ENCODE peak calls at places on chromosomes 12 and 14, in five cellular contexts. M is SK-N-SH, L is HCT116, Y is H9, S is PC-9. W is an unnamed sample.

GRCh38 chr14:21097616-21098133 is 780 bp downstream of the ZNF219 start:
- DNase-seq in M (no peak), L (no peak), Y (peak; percentile 61), S (no peak), W (peak; percentile 85)

GRCh38 chr14:23177181-23177580 is 6.3 kb downstream of the SLC7A8 start:
- DNase-seq in M (no peak), L (no peak), Y (no peak), S (peak; percentile 48), W (no peak)

GRCh38 chr14:99726538-99727095 is 42.5 kb downstream of the CYP46A1 start:
- DNase-seq in M (no peak), L (no peak), Y (peak; percentile 27), S (no peak), W (no peak)

GRCh38 chr12:2958432-2959193 is 584 bp upstream of the TEAD4 start:
- DNase-seq in M (peak; percentile 89), L (peak; percentile 33), Y (peak; percentile 74), S (peak; percentile 75), W (peak; percentile 46)

GRCh38 chr14:101235872-101236221 is 325.4 kb upstream of the DIO3 start:
- DNase-seq in M (no peak), L (no peak), Y (peak; percentile 26), S (no peak), W (no peak)

GRCh38 chr14:102777711-102778615 is 714 bp downstream of the TRAF3 start:
- DNase-seq in M (peak; percentile 72), L (no peak), Y (peak; percentile 27), S (no peak), W (peak; percentile 44)

GRCh38 chr14:70709726-70710382 is 68.1 kb downstream of the TTC9 start:
- DNase-seq in M (no peak), L (no peak), Y (peak; percentile 41), S (no peak), W (no peak)

GRCh38 chr12:100375023-100375737 is 18.3 kb downstream of the SLC17A8 start:
- DNase-seq in M (no peak), L (no peak), Y (no peak), S (no peak), W (peak; percentile 33)

GRCh38 chr14:93928184-93929047 is 1.3 kb downstream of the FAM181A start:
- DNase-seq in M (no peak), L (no peak), Y (no peak), S (no peak), W (no peak)

GRCh38 chr14:35435177-35435576 is 30.6 kb upstream of the NFKBIA start:
- DNase-seq in M (no peak), L (no peak), Y (no peak), S (no peak), W (no peak)

GRCh38 chr12:54141534-54142475 is 47.0 kb downstream of the SMUG1 start:
- DNase-seq in M (no peak), L (no peak), Y (no peak), S (no peak), W (no peak)

GRCh38 chr14:64706552-64707193 is 2.4 kb downstream of the PLEKHG3 start:
- DNase-seq in M (peak; percentile 67), L (no peak), Y (peak; percentile 79), S (no peak), W (peak; percentile 86)

GRCh38 chr12:88390811-88391210 is 189.5 kb downstream of the KITLG start:
- DNase-seq in M (no peak), L (no peak), Y (no peak), S (no peak), W (no peak)

GRCh38 chr14:104774453-104775072 is 21.0 kb downstream of the AKT1 start:
- DNase-seq in M (no peak), L (no peak), Y (no peak), S (no peak), W (no peak)

GRCh38 chr12:76341436-76342030 is 6.7 kb downstream of the BBS10 start:
- DNase-seq in M (no peak), L (no peak), Y (no peak), S (no peak), W (no peak)

GRCh38 chr14:70808023-70808401 is 1.3 kb downstream of the MAP3K9 start:
- DNase-seq in M (peak; percentile 54), L (peak; percentile 59), Y (peak; percentile 78), S (peak; percentile 83), W (peak; percentile 79)

GRCh38 chr12:27104546-27104945 is 22.2 kb upstream of the C12orf71 start:
- DNase-seq in M (no peak), L (no peak), Y (no peak), S (no peak), W (no peak)

GRCh38 chr12:27112891-27113290 is 30.5 kb upstream of the C12orf71 start:
- DNase-seq in M (no peak), L (no peak), Y (no peak), S (no peak), W (no peak)

GRCh38 chr12:27105746-27106536 is 23.6 kb upstream of the C12orf71 start:
- DNase-seq in M (no peak), L (no peak), Y (no peak), S (no peak), W (no peak)

GRCh38 chr12:27107976-27108375 is 25.6 kb upstream of the C12orf71 start:
- DNase-seq in M (no peak), L (no peak), Y (no peak), S (no peak), W (no peak)

GRCh38 chr12:27109339-27110023 is 27.1 kb upstream of the C12orf71 start:
- DNase-seq in M (no peak), L (no peak), Y (no peak), S (no peak), W (no peak)
- H3K4me2 ChIP-seq in M (no peak overlapping the region), L (no peak overlapping the region), Y (no peak overlapping the region), S (no peak overlapping the region), W (no peak overlapping the region)

GRCh38 chr12:14994610-14995009 is 21.8 kb downstream of the PDE6H start:
- DNase-seq in M (no peak), L (no peak), Y (no peak), S (no peak), W (no peak)

GRCh38 chr12:14993537-14994266 is 20.9 kb downstream of the PDE6H start:
- DNase-seq in M (no peak), L (no peak), Y (no peak), S (no peak), W (no peak)

GRCh38 chr12:14993117-14993516 is 20.3 kb downstream of the PDE6H start:
- DNase-seq in M (no peak), L (no peak), Y (no peak), S (no peak), W (no peak)

GRCh38 chr12:14997998-14998397 is 25.2 kb downstream of the PDE6H start:
- DNase-seq in M (no peak), L (no peak), Y (no peak), S (no peak), W (no peak)

GRCh38 chr12:14995583-14996425 is 23.0 kb downstream of the PDE6H start:
- DNase-seq in M (peak; percentile 15), L (peak; percentile 63), Y (no peak), S (peak; percentile 68), W (peak; percentile 63)
- H2AFZ ChIP-seq in M (no peak overlapping the region), L (peak overlapping the region; percentile 47), Y (no peak overlapping the region), S (no peak overlapping the region), W (peak overlapping the region; percentile 15)

DNA sequence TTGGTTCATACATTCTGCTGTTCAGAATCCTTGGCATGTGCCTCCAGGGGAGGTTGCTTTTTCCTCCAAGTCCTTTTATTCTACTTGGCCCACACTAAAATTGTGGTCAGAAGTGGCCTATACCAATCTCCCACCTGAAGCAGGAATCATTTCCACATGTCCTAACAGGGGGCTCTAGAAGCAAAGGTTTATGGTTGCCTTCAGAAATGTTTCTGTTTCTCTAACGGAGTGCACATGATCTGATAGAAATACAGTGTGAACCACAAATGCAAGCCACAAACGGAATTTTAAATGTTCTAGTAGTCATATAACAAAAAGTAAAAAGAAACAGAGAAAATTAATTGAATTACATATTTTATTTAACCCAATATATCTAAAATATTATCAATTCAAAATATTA is 3.9 kb downstream of the PTGER2 start:
- DNase-seq in M (no peak), L (no peak), Y (no peak), S (no peak), W (no peak)
- H3K4me2 ChIP-seq in M (no peak overlapping the region), L (no peak overlapping the region), Y (no peak overlapping the region), S (no peak overlapping the region), W (no peak overlapping the region)

GRCh38 chr12:92546826-92547348 is 155.9 kb upstream of the PLEKHG7 start:
- DNase-seq in M (no peak), L (no peak), Y (no peak), S (no peak), W (no peak)

GRCh38 chr12:92546259-92546825 is 156.4 kb upstream of the PLEKHG7 start:
- DNase-seq in M (no peak), L (no peak), Y (no peak), S (no peak), W (no peak)

GRCh38 chr12:92543359-92543758 is 159.4 kb upstream of the PLEKHG7 start:
- DNase-seq in M (no peak), L (no peak), Y (no peak), S (peak; percentile 92), W (no peak)

GRCh38 chr12:92543872-92544271 is 158.9 kb upstream of the PLEKHG7 start:
- DNase-seq in M (no peak), L (no peak), Y (no peak), S (no peak), W (no peak)

DNA sequence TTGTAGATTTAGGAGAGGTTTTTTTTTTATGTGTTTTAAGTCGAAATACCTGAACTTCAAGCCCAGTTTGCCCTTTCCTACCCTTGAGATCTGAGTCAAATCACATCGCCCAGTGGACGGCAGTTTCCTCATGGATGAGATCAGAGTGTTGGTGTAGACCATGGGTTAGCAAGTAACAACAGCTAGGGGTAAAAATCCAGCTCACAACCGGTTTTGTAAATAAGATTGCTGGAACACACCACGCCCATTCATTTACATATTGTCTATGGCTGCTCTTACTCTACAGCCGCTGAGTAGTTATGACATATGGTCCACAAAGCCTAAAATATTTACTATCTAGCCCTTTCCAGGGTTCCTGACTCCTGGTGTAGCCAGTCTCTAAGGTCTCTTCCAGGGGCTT is 158.5 kb upstream of the PLEKHG7 start:
- DNase-seq in M (no peak), L (no peak), Y (no peak), S (no peak), W (no peak)
- H2AFZ ChIP-seq in M (no peak overlapping the region), L (no peak overlapping the region), Y (no peak overlapping the region), S (no peak overlapping the region), W (no peak overlapping the region)

W was measured in neural progenitor cell.